ENCODE peak calls at places on chromosomes 4 and X, in six cellular contexts. One of them, this sample, is unnamed.
A peak's percentile ranks its signal among the peaks of the same experiment; 100 is the strongest.

GRCh38 chr4:2823671-2824328 is 19.8 kb upstream of the ADD1 start:
- DNase-seq in T-helper 9 cell: no peak
- DNase-seq in GM23248: no peak
- DNase-seq in NCI-H774: no peak
- DNase-seq in epithelial cell of esophagus: no peak
- DNase-seq in NCI-H1092 treated with DMSO at 0.1 percent for 48 hours: no peak
- DNase-seq in this sample: no peak

GRCh38 chr4:117610706-117611308 is 423.5 kb upstream of the NDST3 start:
- DNase-seq in T-helper 9 cell: no peak
- DNase-seq in GM23248: no peak
- DNase-seq in NCI-H774: no peak
- DNase-seq in epithelial cell of esophagus: no peak
- DNase-seq in NCI-H1092 treated with DMSO at 0.1 percent for 48 hours: no peak
- DNase-seq in this sample: no peak

GRCh38 chrX:9269134-9269533 is 195.7 kb upstream of the TBL1X start:
- DNase-seq in T-helper 9 cell: no peak
- DNase-seq in GM23248: no peak
- DNase-seq in NCI-H774: no peak
- DNase-seq in epithelial cell of esophagus: no peak
- DNase-seq in NCI-H1092 treated with DMSO at 0.1 percent for 48 hours: no peak
- DNase-seq in this sample: no peak

GRCh38 chr4:80043534-80043933 is 29.5 kb downstream of the ANTXR2 start:
- DNase-seq in T-helper 9 cell: no peak
- DNase-seq in GM23248: no peak
- DNase-seq in NCI-H774: no peak
- DNase-seq in epithelial cell of esophagus: no peak
- DNase-seq in NCI-H1092 treated with DMSO at 0.1 percent for 48 hours: no peak
- DNase-seq in this sample: no peak

GRCh38 chr4:25160714-25161598 is 707 bp upstream of the SEPSECS start:
- DNase-seq in T-helper 9 cell: peak; percentile 2
- DNase-seq in GM23248: peak; percentile 66
- DNase-seq in NCI-H774: peak; percentile 64
- DNase-seq in epithelial cell of esophagus: peak; percentile 3
- DNase-seq in NCI-H1092 treated with DMSO at 0.1 percent for 48 hours: no peak
- DNase-seq in this sample: no peak

GRCh38 chr4:7419961-7420660 is 14.6 kb downstream of the PSAPL1 start:
- DNase-seq in T-helper 9 cell: no peak
- DNase-seq in GM23248: no peak
- DNase-seq in NCI-H774: no peak
- DNase-seq in epithelial cell of esophagus: no peak
- DNase-seq in NCI-H1092 treated with DMSO at 0.1 percent for 48 hours: peak; percentile 61
- DNase-seq in this sample: no peak

GRCh38 chrX:150365051-150365952 is 2.2 kb downstream of the MAMLD1 start:
- DNase-seq in T-helper 9 cell: peak; percentile 51
- DNase-seq in GM23248: peak; percentile 77
- DNase-seq in NCI-H774: peak; percentile 54
- DNase-seq in epithelial cell of esophagus: peak; percentile 42
- DNase-seq in NCI-H1092 treated with DMSO at 0.1 percent for 48 hours: peak; percentile 82
- DNase-seq in this sample: peak; percentile 29

GRCh38 chrX:39675619-39676018 is 422.1 kb downstream of the BCOR start:
- DNase-seq in T-helper 9 cell: no peak
- DNase-seq in GM23248: peak; percentile 50
- DNase-seq in NCI-H774: no peak
- DNase-seq in epithelial cell of esophagus: no peak
- DNase-seq in NCI-H1092 treated with DMSO at 0.1 percent for 48 hours: no peak
- DNase-seq in this sample: no peak

GRCh38 chr4:69589884-69590283 is 49.6 kb downstream of the UGT2A2 start:
- DNase-seq in T-helper 9 cell: no peak
- DNase-seq in GM23248: no peak
- DNase-seq in NCI-H774: no peak
- DNase-seq in epithelial cell of esophagus: peak; percentile 11
- DNase-seq in NCI-H1092 treated with DMSO at 0.1 percent for 48 hours: no peak
- DNase-seq in this sample: no peak

GRCh38 chrX:16966745-16967144 is 20.3 kb downstream of the REPS2 start:
- DNase-seq in T-helper 9 cell: no peak
- DNase-seq in GM23248: no peak
- DNase-seq in NCI-H774: no peak
- DNase-seq in epithelial cell of esophagus: no peak
- DNase-seq in NCI-H1092 treated with DMSO at 0.1 percent for 48 hours: no peak
- DNase-seq in this sample: no peak

GRCh38 chr4:7928711-7929505 is 10.8 kb downstream of the AFAP1 start:
- DNase-seq in T-helper 9 cell: no peak
- DNase-seq in GM23248: peak; percentile 50
- DNase-seq in NCI-H774: no peak
- DNase-seq in epithelial cell of esophagus: peak; percentile 29
- DNase-seq in NCI-H1092 treated with DMSO at 0.1 percent for 48 hours: peak; percentile 3
- DNase-seq in this sample: no peak

GRCh38 chrX:14027511-14028019 is 2.1 kb downstream of the GEMIN8 start:
- DNase-seq in T-helper 9 cell: no peak
- DNase-seq in GM23248: peak; percentile 77
- DNase-seq in NCI-H774: no peak
- DNase-seq in epithelial cell of esophagus: peak; percentile 87
- DNase-seq in NCI-H1092 treated with DMSO at 0.1 percent for 48 hours: no peak
- DNase-seq in this sample: no peak

GRCh38 chr4:1212546-1213335 is 36.2 kb downstream of the CTBP1 start:
- DNase-seq in T-helper 9 cell: no peak
- DNase-seq in GM23248: no peak
- DNase-seq in NCI-H774: no peak
- DNase-seq in epithelial cell of esophagus: no peak
- DNase-seq in NCI-H1092 treated with DMSO at 0.1 percent for 48 hours: no peak
- DNase-seq in this sample: no peak

GRCh38 chr4:159526172-159526571 is 423.3 kb downstream of the RAPGEF2 start:
- DNase-seq in T-helper 9 cell: no peak
- DNase-seq in GM23248: no peak
- DNase-seq in NCI-H774: no peak
- DNase-seq in epithelial cell of esophagus: peak; percentile 13
- DNase-seq in NCI-H1092 treated with DMSO at 0.1 percent for 48 hours: no peak
- DNase-seq in this sample: no peak

GRCh38 chr4:54228563-54229501 is at the start of gene PDGFRA:
- DNase-seq in T-helper 9 cell: no peak
- DNase-seq in GM23248: peak; percentile 85
- DNase-seq in NCI-H774: no peak
- DNase-seq in epithelial cell of esophagus: no peak
- DNase-seq in NCI-H1092 treated with DMSO at 0.1 percent for 48 hours: no peak
- DNase-seq in this sample: no peak